ENCODE peak calls at places on chromosomes 13 and 19, in four cellular contexts. One of them, this sample, is unnamed.

GRCh38 chr19:34066007-34066656 is 106.2 kb upstream of the LSM14A start:
- DNase-seq in H1: no peak
- DNase-seq in GM23248: no peak
- DNase-seq in cardiac muscle cell: peak
- DNase-seq in this sample: no peak

GRCh38 chr19:3851254-3852176 is 17.3 kb downstream of the ZFR2 start:
- DNase-seq in GM23248: peak
- DNase-seq in cardiac muscle cell: no peak
- DNase-seq in H1: no peak
- DNase-seq in this sample: no peak

GRCh38 chr13:22077764-22078163 is 406.9 kb downstream of the FGF9 start:
- DNase-seq in GM23248: no peak
- DNase-seq in H1: no peak
- DNase-seq in cardiac muscle cell: no peak
- DNase-seq in this sample: no peak

GRCh38 chr13:110233181-110233641 is 73.7 kb downstream of the COL4A1 start:
- DNase-seq in GM23248: peak
- DNase-seq in H1: peak
- DNase-seq in cardiac muscle cell: no peak
- DNase-seq in this sample: peak

GRCh38 chr19:33444238-33444992 is 70.9 kb downstream of the CEBPG start:
- DNase-seq in GM23248: no peak
- DNase-seq in cardiac muscle cell: no peak
- DNase-seq in H1: no peak
- DNase-seq in this sample: no peak

GRCh38 chr13:48583859-48584311 is 51.0 kb upstream of the RCBTB2 start:
- DNase-seq in cardiac muscle cell: no peak
- DNase-seq in GM23248: no peak
- DNase-seq in H1: no peak
- DNase-seq in this sample: no peak

GRCh38 chr13:73480784-73481183 is 422.0 kb downstream of the KLF5 start:
- DNase-seq in GM23248: no peak
- DNase-seq in H1: no peak
- DNase-seq in cardiac muscle cell: no peak
- DNase-seq in this sample: no peak

GRCh38 chr13:110028311-110028710 is 241.9 kb upstream of the IRS2 start:
- DNase-seq in cardiac muscle cell: no peak
- DNase-seq in H1: no peak
- DNase-seq in GM23248: no peak
- DNase-seq in this sample: no peak

GRCh38 chr13:26325876-26326275 is 71.9 kb downstream of the CDK8 start:
- DNase-seq in H1: no peak
- DNase-seq in GM23248: no peak
- DNase-seq in cardiac muscle cell: no peak
- DNase-seq in this sample: peak

GRCh38 chr19:11418518-11419506 is at the start of gene RGL3:
- DNase-seq in cardiac muscle cell: peak
- DNase-seq in H1: peak
- DNase-seq in GM23248: peak
- DNase-seq in this sample: no peak

GRCh38 chr13:52096748-52097147 is 32.1 kb downstream of the NEK5 start:
- DNase-seq in cardiac muscle cell: no peak
- DNase-seq in GM23248: no peak
- DNase-seq in H1: no peak
- DNase-seq in this sample: no peak

GRCh38 chr19:47663911-47664771 is 49.1 kb upstream of the EHD2 start:
- DNase-seq in cardiac muscle cell: peak
- DNase-seq in GM23248: peak
- DNase-seq in H1: no peak
- DNase-seq in this sample: peak

GRCh38 chr13:34748078-34748477 is 194.0 kb upstream of the NBEA start:
- DNase-seq in H1: no peak
- DNase-seq in GM23248: peak
- DNase-seq in cardiac muscle cell: no peak
- DNase-seq in this sample: peak

GRCh38 chr13:39038569-39038898 is 278 bp downstream of the NHLRC3 start:
- DNase-seq in cardiac muscle cell: no peak
- DNase-seq in GM23248: peak
- DNase-seq in H1: no peak
- DNase-seq in this sample: peak

GRCh38 chr13:39039033-39039432 is 777 bp downstream of the NHLRC3 start:
- DNase-seq in GM23248: peak
- DNase-seq in H1: no peak
- DNase-seq in cardiac muscle cell: no peak
- DNase-seq in this sample: peak

GRCh38 chr13:39037880-39038568 is at the start of the genes NHLRC3 and PROSER1:
- DNase-seq in GM23248: peak
- DNase-seq in cardiac muscle cell: peak
- DNase-seq in H1: peak
- DNase-seq in this sample: peak

GRCh38 chr13:39037410-39037879 is 444 bp downstream of the PROSER1 start:
- DNase-seq in cardiac muscle cell: no peak
- DNase-seq in GM23248: peak
- DNase-seq in H1: no peak
- DNase-seq in this sample: peak

DNA sequence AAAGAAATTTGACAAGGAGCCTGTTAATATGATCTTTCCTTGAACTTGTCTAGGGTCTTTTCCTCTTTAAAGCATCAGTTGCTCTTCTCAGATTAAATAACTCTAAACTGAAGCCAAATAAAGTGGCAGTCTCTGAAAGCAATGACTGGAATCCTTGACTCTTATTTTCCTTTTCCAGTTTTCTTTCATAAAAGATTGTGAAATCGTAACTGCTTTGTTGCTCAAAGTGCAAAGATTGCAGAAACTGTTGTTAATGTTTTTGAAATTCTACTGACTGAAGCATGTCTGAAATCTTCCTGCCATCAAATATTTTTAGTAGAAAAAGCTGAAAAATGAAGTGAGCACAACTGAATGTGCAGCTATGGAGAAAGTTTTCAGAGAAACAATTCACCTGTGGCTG is 1.9 kb downstream of the NHLRC3 start:
- DNase-seq in cardiac muscle cell: no peak
- DNase-seq in H1: no peak
- DNase-seq in GM23248: peak
- DNase-seq in this sample: peak
- H3K4me3 ChIP-seq in cardiac muscle cell: no peak
- H3K4me3 ChIP-seq in H1: no peak
- H3K4me3 ChIP-seq in GM23248: no peak
- H3K4me3 ChIP-seq in this sample: peak

GRCh38 chr19:39083599-39083982 is 577 bp upstream of the ACP7 start:
- DNase-seq in cardiac muscle cell: no peak
- DNase-seq in GM23248: peak
- DNase-seq in H1: no peak
- DNase-seq in this sample: no peak
- H3K4me3 ChIP-seq in cardiac muscle cell: no peak
- H3K4me3 ChIP-seq in GM23248: peak
- H3K4me3 ChIP-seq in H1: peak
- H3K4me3 ChIP-seq in this sample: no peak

GRCh38 chr19:843836-844299 is 3.1 kb downstream of the PRTN3 start:
- DNase-seq in cardiac muscle cell: no peak
- DNase-seq in H1: no peak
- DNase-seq in GM23248: no peak
- DNase-seq in this sample: no peak
- H3K4me3 ChIP-seq in cardiac muscle cell: peak
- H3K4me3 ChIP-seq in H1: no peak
- H3K4me3 ChIP-seq in GM23248: no peak
- H3K4me3 ChIP-seq in this sample: no peak

GRCh38 chr19:16303755-16304154 is 20.9 kb upstream of the KLF2 start:
- DNase-seq in H1: no peak
- DNase-seq in cardiac muscle cell: no peak
- DNase-seq in GM23248: no peak
- DNase-seq in this sample: peak

GRCh38 chr19:16297575-16298178 is 26.9 kb upstream of the KLF2 start:
- DNase-seq in cardiac muscle cell: no peak
- DNase-seq in GM23248: no peak
- DNase-seq in H1: no peak
- DNase-seq in this sample: no peak

GRCh38 chr19:16298334-16298733 is 26.3 kb upstream of the KLF2 start:
- DNase-seq in cardiac muscle cell: no peak
- DNase-seq in H1: no peak
- DNase-seq in GM23248: no peak
- DNase-seq in this sample: no peak

GRCh38 chr19:16306728-16307402 is 17.8 kb upstream of the KLF2 start:
- DNase-seq in GM23248: no peak
- DNase-seq in H1: peak
- DNase-seq in cardiac muscle cell: no peak
- DNase-seq in this sample: no peak

DNA sequence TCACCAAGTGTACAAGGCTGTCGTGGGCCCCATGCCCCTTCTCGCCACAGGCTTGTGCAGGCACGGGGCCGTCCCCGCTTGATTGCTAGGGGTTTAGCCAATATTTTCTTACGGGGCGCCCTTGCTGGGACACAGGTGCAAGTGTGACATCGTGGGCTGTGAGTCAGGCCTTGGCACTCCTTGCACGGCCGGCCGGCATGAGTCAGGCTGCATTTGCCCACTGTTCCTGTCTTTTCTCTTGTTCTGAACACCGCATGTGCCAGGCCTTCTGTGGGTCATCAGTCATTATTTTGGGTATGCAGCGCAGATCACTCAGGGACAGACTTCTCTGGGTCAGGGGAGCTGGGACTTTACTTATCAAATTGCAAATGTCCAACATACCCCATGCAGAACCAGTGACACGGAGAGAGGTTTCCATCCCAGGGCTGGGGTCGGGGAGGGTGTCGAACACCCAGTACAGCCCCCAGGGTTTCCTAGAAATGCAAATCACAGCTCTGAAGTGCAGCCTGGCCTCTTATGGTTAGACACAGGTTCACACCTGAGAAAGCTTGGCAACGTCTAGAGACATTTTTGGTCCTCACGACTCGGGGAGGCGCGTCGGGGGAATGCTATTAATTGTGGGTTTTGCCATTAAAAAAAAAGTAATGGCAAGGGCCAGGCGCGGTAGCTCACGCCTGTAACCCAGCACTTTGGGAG is 22.5 kb upstream of the KLF2 start:
- DNase-seq in H1: no peak
- DNase-seq in GM23248: peak
- DNase-seq in cardiac muscle cell: no peak
- DNase-seq in this sample: no peak
- H3K4me3 ChIP-seq in H1: no peak
- H3K4me3 ChIP-seq in GM23248: no peak
- H3K4me3 ChIP-seq in cardiac muscle cell: no peak
- H3K4me3 ChIP-seq in this sample: no peak

GRCh38 chr19:56400485-56400884 is 3.6 kb upstream of the ZNF583 start:
- DNase-seq in cardiac muscle cell: no peak
- DNase-seq in GM23248: no peak
- DNase-seq in H1: no peak
- DNase-seq in this sample: no peak

GRCh38 chr19:56403261-56403660 is 871 bp upstream of the ZNF583 start:
- DNase-seq in H1: no peak
- DNase-seq in cardiac muscle cell: peak
- DNase-seq in GM23248: peak
- DNase-seq in this sample: peak

GRCh38 chr19:56404705-56405056 is 549 bp downstream of the ZNF583 start:
- DNase-seq in cardiac muscle cell: no peak
- DNase-seq in GM23248: peak
- DNase-seq in H1: no peak
- DNase-seq in this sample: no peak

GRCh38 chr19:56403764-56404704 is at the start of gene ZNF583:
- DNase-seq in H1: peak
- DNase-seq in GM23248: peak
- DNase-seq in cardiac muscle cell: peak
- DNase-seq in this sample: peak

GRCh38 chr19:56405062-56405461 is 930 bp downstream of the ZNF583 start:
- DNase-seq in cardiac muscle cell: no peak
- DNase-seq in H1: no peak
- DNase-seq in GM23248: no peak
- DNase-seq in this sample: no peak
- H3K4me3 ChIP-seq in cardiac muscle cell: peak
- H3K4me3 ChIP-seq in H1: no peak
- H3K4me3 ChIP-seq in GM23248: peak
- H3K4me3 ChIP-seq in this sample: peak

GRCh38 chr19:7730286-7731217 is 1.4 kb downstream of the CLEC4G start:
- DNase-seq in H1: no peak
- DNase-seq in cardiac muscle cell: no peak
- DNase-seq in GM23248: no peak
- DNase-seq in this sample: no peak

GRCh38 chr19:7729211-7729610 is 2.7 kb downstream of the CLEC4G start:
- DNase-seq in GM23248: no peak
- DNase-seq in H1: peak
- DNase-seq in cardiac muscle cell: no peak
- DNase-seq in this sample: no peak

GRCh38 chr19:7731615-7732014 is 295 bp downstream of the CLEC4G start:
- DNase-seq in GM23248: no peak
- DNase-seq in H1: no peak
- DNase-seq in cardiac muscle cell: no peak
- DNase-seq in this sample: no peak

GRCh38 chr19:7731218-7731595 is 703 bp downstream of the CLEC4G start:
- DNase-seq in GM23248: no peak
- DNase-seq in cardiac muscle cell: no peak
- DNase-seq in H1: no peak
- DNase-seq in this sample: no peak

GRCh38 chr19:7729831-7730285 is 2.1 kb downstream of the CLEC4G start:
- DNase-seq in GM23248: no peak
- DNase-seq in H1: peak
- DNase-seq in cardiac muscle cell: no peak
- DNase-seq in this sample: no peak
- H3K4me3 ChIP-seq in GM23248: no peak
- H3K4me3 ChIP-seq in H1: peak
- H3K4me3 ChIP-seq in cardiac muscle cell: no peak
- H3K4me3 ChIP-seq in this sample: no peak